ENCODE peak calls at places on chromosomes 16 and 17, in ten cellular contexts. One of them, this sample, is unnamed.

GRCh38 chr17:27506348-27507218 is 50.3 kb downstream of the KSR1 start:
- DNase-seq in CD8-positive, alpha-beta T cell: no peak
- DNase-seq in naive B cell: peak; percentile 29
- DNase-seq in H9: peak; percentile 82
- DNase-seq in T-helper 9 cell: no peak
- DNase-seq in GM12865: peak; percentile 85
- DNase-seq in COR-L47: no peak
- DNase-seq in AG10803: no peak
- DNase-seq in non-pigmented ciliary epithelial cell: no peak
- DNase-seq in NCI-H1092 treated with DMSO at 0.1 percent for 48 hours: no peak
- DNase-seq in this sample: no peak

GRCh38 chr16:65142276-65142675 is 20.4 kb upstream of the CDH11 start:
- DNase-seq in COR-L47: no peak
- DNase-seq in CD8-positive, alpha-beta T cell: no peak
- DNase-seq in AG10803: peak; percentile 32
- DNase-seq in NCI-H1092 treated with DMSO at 0.1 percent for 48 hours: no peak
- DNase-seq in non-pigmented ciliary epithelial cell: no peak
- DNase-seq in H9: no peak
- DNase-seq in T-helper 9 cell: no peak
- DNase-seq in GM12865: no peak
- DNase-seq in naive B cell: no peak
- DNase-seq in this sample: no peak

GRCh38 chr16:88442435-88442810 is 10.7 kb upstream of the ZFPM1 start:
- DNase-seq in GM12865: no peak
- DNase-seq in NCI-H1092 treated with DMSO at 0.1 percent for 48 hours: no peak
- DNase-seq in non-pigmented ciliary epithelial cell: no peak
- DNase-seq in H9: no peak
- DNase-seq in naive B cell: no peak
- DNase-seq in AG10803: no peak
- DNase-seq in T-helper 9 cell: no peak
- DNase-seq in COR-L47: peak; percentile 93
- DNase-seq in CD8-positive, alpha-beta T cell: no peak
- DNase-seq in this sample: no peak

GRCh38 chr17:9386401-9386800 is 189.2 kb downstream of the STX8 start:
- DNase-seq in H9: no peak
- DNase-seq in CD8-positive, alpha-beta T cell: no peak
- DNase-seq in non-pigmented ciliary epithelial cell: no peak
- DNase-seq in NCI-H1092 treated with DMSO at 0.1 percent for 48 hours: no peak
- DNase-seq in T-helper 9 cell: no peak
- DNase-seq in naive B cell: no peak
- DNase-seq in GM12865: no peak
- DNase-seq in AG10803: no peak
- DNase-seq in COR-L47: no peak
- DNase-seq in this sample: no peak

GRCh38 chr16:17784073-17784472 is 313.3 kb upstream of the XYLT1 start:
- DNase-seq in CD8-positive, alpha-beta T cell: no peak
- DNase-seq in T-helper 9 cell: no peak
- DNase-seq in non-pigmented ciliary epithelial cell: no peak
- DNase-seq in naive B cell: no peak
- DNase-seq in NCI-H1092 treated with DMSO at 0.1 percent for 48 hours: no peak
- DNase-seq in COR-L47: no peak
- DNase-seq in AG10803: peak; percentile 45
- DNase-seq in GM12865: peak; percentile 10
- DNase-seq in H9: no peak
- DNase-seq in this sample: no peak

GRCh38 chr16:81810894-81811538 is 31.9 kb downstream of the PLCG2 start:
- DNase-seq in AG10803: no peak
- DNase-seq in GM12865: peak; percentile 96
- DNase-seq in T-helper 9 cell: no peak
- DNase-seq in H9: no peak
- DNase-seq in NCI-H1092 treated with DMSO at 0.1 percent for 48 hours: no peak
- DNase-seq in non-pigmented ciliary epithelial cell: no peak
- DNase-seq in COR-L47: no peak
- DNase-seq in naive B cell: no peak
- DNase-seq in CD8-positive, alpha-beta T cell: no peak
- DNase-seq in this sample: no peak

GRCh38 chr16:79050063-79050462 is 550.5 kb downstream of the MAF start:
- DNase-seq in H9: no peak
- DNase-seq in CD8-positive, alpha-beta T cell: no peak
- DNase-seq in non-pigmented ciliary epithelial cell: no peak
- DNase-seq in COR-L47: no peak
- DNase-seq in NCI-H1092 treated with DMSO at 0.1 percent for 48 hours: no peak
- DNase-seq in AG10803: no peak
- DNase-seq in GM12865: no peak
- DNase-seq in T-helper 9 cell: no peak
- DNase-seq in naive B cell: no peak
- DNase-seq in this sample: no peak

GRCh38 chr17:57875109-57876022 is 25.5 kb upstream of the MRPS23 start:
- DNase-seq in H9: peak; percentile 94
- DNase-seq in GM12865: no peak
- DNase-seq in NCI-H1092 treated with DMSO at 0.1 percent for 48 hours: no peak
- DNase-seq in non-pigmented ciliary epithelial cell: peak; percentile 92
- DNase-seq in CD8-positive, alpha-beta T cell: no peak
- DNase-seq in T-helper 9 cell: no peak
- DNase-seq in naive B cell: no peak
- DNase-seq in COR-L47: no peak
- DNase-seq in AG10803: peak; percentile 99
- DNase-seq in this sample: no peak

GRCh38 chr16:81617021-81617346 is 162.1 kb upstream of the PLCG2 start:
- DNase-seq in CD8-positive, alpha-beta T cell: no peak
- DNase-seq in non-pigmented ciliary epithelial cell: no peak
- DNase-seq in H9: no peak
- DNase-seq in COR-L47: no peak
- DNase-seq in naive B cell: no peak
- DNase-seq in NCI-H1092 treated with DMSO at 0.1 percent for 48 hours: no peak
- DNase-seq in AG10803: no peak
- DNase-seq in GM12865: no peak
- DNase-seq in T-helper 9 cell: no peak
- DNase-seq in this sample: no peak

GRCh38 chr17:48429156-48429555 is 858 bp downstream of the SKAP1 start:
- DNase-seq in NCI-H1092 treated with DMSO at 0.1 percent for 48 hours: no peak
- DNase-seq in COR-L47: no peak
- DNase-seq in H9: no peak
- DNase-seq in non-pigmented ciliary epithelial cell: no peak
- DNase-seq in T-helper 9 cell: no peak
- DNase-seq in AG10803: no peak
- DNase-seq in GM12865: peak; percentile 49
- DNase-seq in CD8-positive, alpha-beta T cell: peak; percentile 46
- DNase-seq in naive B cell: no peak
- DNase-seq in this sample: peak; percentile 53

GRCh38 chr17:80847506-80848230 is 144.0 kb upstream of the CHMP6 start:
- DNase-seq in T-helper 9 cell: no peak
- DNase-seq in GM12865: no peak
- DNase-seq in CD8-positive, alpha-beta T cell: peak; percentile 62
- DNase-seq in naive B cell: no peak
- DNase-seq in NCI-H1092 treated with DMSO at 0.1 percent for 48 hours: no peak
- DNase-seq in AG10803: no peak
- DNase-seq in non-pigmented ciliary epithelial cell: no peak
- DNase-seq in COR-L47: no peak
- DNase-seq in H9: no peak
- DNase-seq in this sample: peak; percentile 64

GRCh38 chr16:20987049-20987448 is 86.5 kb downstream of the LYRM1 start:
- DNase-seq in non-pigmented ciliary epithelial cell: no peak
- DNase-seq in COR-L47: no peak
- DNase-seq in GM12865: peak; percentile 27
- DNase-seq in T-helper 9 cell: no peak
- DNase-seq in CD8-positive, alpha-beta T cell: no peak
- DNase-seq in AG10803: no peak
- DNase-seq in NCI-H1092 treated with DMSO at 0.1 percent for 48 hours: no peak
- DNase-seq in H9: no peak
- DNase-seq in naive B cell: no peak
- DNase-seq in this sample: no peak

GRCh38 chr16:57788951-57789350 is 13.3 kb downstream of the KIFC3 start:
- DNase-seq in non-pigmented ciliary epithelial cell: no peak
- DNase-seq in H9: no peak
- DNase-seq in AG10803: no peak
- DNase-seq in COR-L47: no peak
- DNase-seq in T-helper 9 cell: no peak
- DNase-seq in GM12865: no peak
- DNase-seq in CD8-positive, alpha-beta T cell: no peak
- DNase-seq in NCI-H1092 treated with DMSO at 0.1 percent for 48 hours: no peak
- DNase-seq in naive B cell: no peak
- DNase-seq in this sample: no peak

GRCh38 chr17:17966399-17966798 is 5.8 kb downstream of the TOM1L2 start:
- DNase-seq in COR-L47: no peak
- DNase-seq in T-helper 9 cell: no peak
- DNase-seq in H9: no peak
- DNase-seq in NCI-H1092 treated with DMSO at 0.1 percent for 48 hours: no peak
- DNase-seq in AG10803: no peak
- DNase-seq in non-pigmented ciliary epithelial cell: no peak
- DNase-seq in naive B cell: no peak
- DNase-seq in CD8-positive, alpha-beta T cell: no peak
- DNase-seq in GM12865: peak; percentile 57
- DNase-seq in this sample: no peak

GRCh38 chr17:81061027-81061426 is 26.1 kb downstream of the BAIAP2 start:
- DNase-seq in AG10803: no peak
- DNase-seq in naive B cell: no peak
- DNase-seq in T-helper 9 cell: no peak
- DNase-seq in COR-L47: no peak
- DNase-seq in H9: no peak
- DNase-seq in non-pigmented ciliary epithelial cell: no peak
- DNase-seq in GM12865: no peak
- DNase-seq in CD8-positive, alpha-beta T cell: no peak
- DNase-seq in NCI-H1092 treated with DMSO at 0.1 percent for 48 hours: no peak
- DNase-seq in this sample: no peak